ENCODE peak calls at places on chromosomes 12 and 14, in four cellular contexts. S is IMR-90, W is H9, D is H1. N is an unnamed sample.

GRCh38 chr14:49997991-49998390 is 105.1 kb downstream of the ARF6 start:
- DNase-seq in S (no peak), W (no peak), D (no peak), N (no peak)

GRCh38 chr12:51726931-51727330 is 121.6 kb downstream of the FIGNL2 start:
- DNase-seq in S (no peak), W (no peak), D (no peak), N (no peak)

GRCh38 chr12:113788020-113788856 is 177.9 kb downstream of the RBM19 start:
- DNase-seq in S (peak; percentile 35), W (no peak), D (no peak), N (no peak)

GRCh38 chr12:11228268-11228879 is 41.1 kb downstream of the PRB3 start:
- DNase-seq in S (peak; percentile 30), W (peak; percentile 79), D (peak; percentile 56), N (peak; percentile 75)

GRCh38 chr14:96663491-96664067 is 133.6 kb upstream of the VRK1 start:
- DNase-seq in S (no peak), W (no peak), D (no peak), N (no peak)

GRCh38 chr12:83841620-83842019 is 1071.0 kb downstream of the SLC6A15 start:
- DNase-seq in S (no peak), W (no peak), D (no peak), N (no peak)

GRCh38 chr14:46259536-46259935 is 392.0 kb downstream of the RPL10L start:
- DNase-seq in S (no peak), W (peak; percentile 63), D (no peak), N (peak; percentile 95)

GRCh38 chr12:116186482-116187157 is 90.9 kb downstream of the MED13L start:
- DNase-seq in S (no peak), W (no peak), D (no peak), N (no peak)

GRCh38 chr12:56300644-56301464 is 724 bp upstream of the CS start:
- DNase-seq in S (no peak), W (no peak), D (no peak), N (peak; percentile 16)

GRCh38 chr12:93080994-93081809 is 152.1 kb upstream of the EEA1 start:
- DNase-seq in S (peak; percentile 52), W (peak; percentile 65), D (no peak), N (peak; percentile 94)
- H2AK5ac ChIP-seq in S (peak overlapping the region; percentile 94), W (no peak overlapping the region), D (peak overlapping the region; percentile 72), N (peak overlapping the region; percentile 72)

GRCh38 chr14:64244279-64244678 is 49.9 kb downstream of the ESR2 start:
- DNase-seq in S (no peak), W (no peak), D (no peak), N (no peak)

GRCh38 chr14:64246688-64247087 is 47.5 kb downstream of the ESR2 start:
- DNase-seq in S (no peak), W (no peak), D (no peak), N (no peak)

GRCh38 chr14:64249363-64249762 is 44.8 kb downstream of the ESR2 start:
- DNase-seq in S (no peak), W (no peak), D (no peak), N (no peak)

GRCh38 chr14:64247186-64247585 is 47.0 kb downstream of the ESR2 start:
- DNase-seq in S (no peak), W (no peak), D (no peak), N (no peak)

GRCh38 chr14:64248689-64249088 is 45.5 kb downstream of the ESR2 start:
- DNase-seq in S (no peak), W (no peak), D (no peak), N (no peak)
- H4K5ac ChIP-seq in S (no peak overlapping the region), W (no peak overlapping the region), D (no peak overlapping the region), N (no peak overlapping the region)

GRCh38 chr12:104372721-104373335 is 69.3 kb downstream of the EID3 start:
- DNase-seq in S (no peak), W (no peak), D (no peak), N (no peak)
- H2AK5ac ChIP-seq in S (peak overlapping the region; percentile 30), W (no peak overlapping the region), D (peak overlapping the region; percentile 43), N (no peak overlapping the region)

DNA sequence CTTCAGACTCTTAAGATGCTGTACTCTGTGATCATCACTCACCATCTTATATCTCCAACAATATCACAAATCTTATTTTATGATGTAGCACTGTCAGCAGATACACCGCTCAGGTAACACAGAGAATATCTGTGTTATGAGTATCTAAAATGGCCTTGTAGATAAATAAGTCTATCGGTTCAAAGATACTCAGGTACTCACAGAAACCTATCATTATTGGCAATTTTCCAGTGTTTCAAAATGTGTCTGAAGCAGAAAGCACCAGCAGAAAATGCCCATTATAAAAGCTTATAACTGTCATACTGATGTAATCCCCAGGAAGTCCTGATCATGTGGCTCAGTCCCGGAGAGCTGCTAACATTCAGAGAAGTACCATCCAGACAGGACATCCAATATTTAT is 190.6 kb upstream of the LMNTD1 start:
- DNase-seq in S (no peak), W (no peak), D (no peak), N (no peak)
- H4K5ac ChIP-seq in S (no peak overlapping the region), W (no peak overlapping the region), D (no peak overlapping the region), N (no peak overlapping the region)

GRCh38 chr12:59066445-59066844 is 146.1 kb upstream of the LRIG3 start:
- DNase-seq in S (no peak), W (no peak), D (no peak), N (no peak)
- H2AK5ac ChIP-seq in S (no peak overlapping the region), W (no peak overlapping the region), D (no peak overlapping the region), N (no peak overlapping the region)

DNA sequence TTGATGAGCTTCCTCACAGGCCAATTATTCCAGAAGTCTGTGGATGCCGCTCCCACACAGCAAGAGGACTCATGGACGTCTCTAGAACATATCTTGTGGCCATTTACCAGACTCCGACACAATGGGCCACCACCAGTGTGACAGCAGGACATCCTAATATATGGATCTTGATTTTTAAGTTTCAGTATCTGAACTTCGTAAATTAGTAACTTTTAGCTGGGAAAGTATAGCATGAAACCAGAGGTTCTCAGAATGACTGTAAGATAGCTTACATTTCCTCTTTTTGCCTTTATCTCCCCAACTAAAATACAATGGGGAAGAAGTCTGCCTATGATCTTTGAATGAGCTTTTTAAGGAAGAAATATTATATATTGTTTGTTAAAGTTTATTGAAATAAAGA is 87.0 kb downstream of the DNAI7 start:
- DNase-seq in S (no peak), W (no peak), D (no peak), N (no peak)
- H4K5ac ChIP-seq in S (no peak overlapping the region), W (no peak overlapping the region), D (no peak overlapping the region), N (no peak overlapping the region)